ENCODE peak calls at places on chromosome 4, in four cellular contexts. G is HepG2, I is K562, P is GM12878. Z is an unnamed sample.

GRCh38 chr4:112175840-112176239 is 30.6 kb downstream of the FAM241A start:
- DNase-seq in G (no peak), I (no peak), P (no peak), Z (no peak)

GRCh38 chr4:165873298-165874071 is 448 bp downstream of the TLL1 start:
- DNase-seq in G (peak), I (no peak), P (no peak), Z (no peak)

GRCh38 chr4:151563194-151563593 is 154.2 kb downstream of the FHIP1A start:
- DNase-seq in G (no peak), I (no peak), P (no peak), Z (no peak)

GRCh38 chr4:150096625-150097024 is 18.4 kb downstream of the DCLK2 start:
- DNase-seq in G (no peak), I (no peak), P (no peak), Z (no peak)

GRCh38 chr4:174154455-174154854 is 129.0 kb downstream of the FBXO8 start:
- DNase-seq in G (no peak), I (no peak), P (no peak), Z (no peak)

GRCh38 chr4:8613421-8614364 is 21.1 kb downstream of the CPZ start:
- DNase-seq in G (no peak), I (no peak), P (no peak), Z (no peak)

GRCh38 chr4:156981262-156981661 is 9.7 kb upstream of the PDGFC start:
- DNase-seq in G (no peak), I (no peak), P (no peak), Z (no peak)

GRCh38 chr4:3773552-3774001 is 7.4 kb downstream of the ADRA2C start:
- DNase-seq in G (peak), I (no peak), P (no peak), Z (no peak)

GRCh38 chr4:13248621-13249298 is 235.4 kb downstream of the RAB28 start:
- DNase-seq in G (peak), I (no peak), P (no peak), Z (no peak)

GRCh38 chr4:2937146-2937857 is 25.9 kb downstream of the NOP14 start:
- DNase-seq in G (peak), I (no peak), P (peak), Z (no peak)

GRCh38 chr4:147707892-147708672 is 23.8 kb upstream of the ARHGAP10 start:
- DNase-seq in G (peak), I (peak), P (no peak), Z (no peak)

GRCh38 chr4:21512351-21512750 is 436.2 kb downstream of the KCNIP4 start:
- DNase-seq in G (no peak), I (no peak), P (no peak), Z (no peak)

GRCh38 chr4:37953620-37954325 is 6.4 kb upstream of the PTTG2 start:
- DNase-seq in G (peak), I (peak), P (no peak), Z (no peak)

GRCh38 chr4:10203851-10204250 is 87.3 kb upstream of the WDR1 start:
- DNase-seq in G (no peak), I (peak), P (no peak), Z (no peak)

GRCh38 chr4:40369437-40370278 is 34.5 kb downstream of the CHRNA9 start:
- DNase-seq in G (peak), I (no peak), P (no peak), Z (no peak)

GRCh38 chr4:153227501-153227900 is 23.3 kb downstream of the TRIM2 start:
- DNase-seq in G (no peak), I (no peak), P (no peak), Z (no peak)

GRCh38 chr4:140255467-140255866 is 101.5 kb upstream of the MAML3 start:
- DNase-seq in G (no peak), I (no peak), P (no peak), Z (no peak)

GRCh38 chr4:140255919-140256318 is 101.9 kb upstream of the MAML3 start:
- DNase-seq in G (no peak), I (no peak), P (no peak), Z (no peak)

GRCh38 chr4:140256941-140257340 is 103.0 kb upstream of the MAML3 start:
- DNase-seq in G (peak), I (no peak), P (no peak), Z (no peak)

GRCh38 chr4:140257461-140258305 is 103.7 kb upstream of the MAML3 start:
- DNase-seq in G (no peak), I (no peak), P (no peak), Z (no peak)

GRCh38 chr4:140256335-140256734 is 102.4 kb upstream of the MAML3 start:
- DNase-seq in G (peak), I (no peak), P (no peak), Z (no peak)
- TF ChIP-seq CBX5 in G (no peak), I (no peak), P (no peak), Z (no peak)

DNA sequence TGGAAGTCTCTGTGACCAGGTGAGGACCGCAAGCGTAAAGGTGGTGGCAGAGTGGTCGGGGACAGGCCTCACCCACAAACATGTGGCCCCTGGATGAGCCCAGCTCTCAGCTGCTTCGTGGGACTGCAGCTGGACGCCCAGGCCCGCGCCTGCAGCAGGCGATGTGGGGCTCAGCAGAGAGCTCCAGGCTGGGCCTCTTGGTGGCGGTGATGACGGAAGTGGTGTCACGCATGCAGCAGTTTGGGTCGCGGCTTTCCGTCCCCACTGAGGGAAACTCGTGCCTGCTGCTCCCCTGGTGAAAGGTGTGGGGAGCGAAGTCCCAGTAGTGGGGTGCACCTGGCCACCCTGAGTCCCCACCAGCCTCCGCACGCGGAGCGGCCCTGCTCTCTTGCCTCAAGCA is 26.8 kb downstream of the PCGF3 start:
- DNase-seq in G (no peak), I (no peak), P (no peak), Z (no peak)
- TF ChIP-seq CBX5 in G (no peak), I (no peak), P (no peak), Z (no peak)

GRCh38 chr4:87971866-87972265 is 3.6 kb upstream of the SPP1 start:
- DNase-seq in G (no peak), I (no peak), P (no peak), Z (no peak)
- TF ChIP-seq CBX5 in G (no peak), I (no peak), P (no peak), Z (no peak)

GRCh38 chr4:33873791-33874190 is 2370.5 kb downstream of the ARAP2 start:
- DNase-seq in G (no peak), I (no peak), P (no peak), Z (no peak)
- TF ChIP-seq CBX5 in G (no peak), I (no peak), P (no peak), Z (no peak)